ENCODE peak calls at places on chromosomes 2 and 18, in seven cellular contexts. G, J, L, P, Q, X and O are unnamed samples.

GRCh38 chr2:242010567-242011513 is 141.3 kb downstream of the RTP5 start:
- DNase-seq in P (peak; percentile 35), G (no peak), L (no peak), Q (no peak), X (no peak), J (no peak), O (no peak)

GRCh38 chr2:1715184-1716012 is 28.9 kb downstream of the PXDN start:
- DNase-seq in X (no peak), P (no peak), J (no peak), Q (peak; percentile 87), L (no peak), G (no peak), O (no peak)

GRCh38 chr2:157504623-157505022 is 60.7 kb upstream of the CYTIP start:
- DNase-seq in G (no peak), J (no peak), X (no peak), Q (no peak), P (no peak), L (no peak), O (no peak)

GRCh38 chr2:15092691-15093090 is 460.2 kb downstream of the LRATD1 start:
- DNase-seq in P (no peak), J (no peak), L (no peak), X (no peak), Q (no peak), G (no peak), O (no peak)

GRCh38 chr2:231130657-231131056 is 5.8 kb upstream of the HTR2B start:
- DNase-seq in L (no peak), X (no peak), J (no peak), Q (no peak), G (no peak), P (no peak), O (no peak)

GRCh38 chr2:156852210-156852609 is 405.3 kb upstream of the GALNT5 start:
- DNase-seq in P (no peak), Q (no peak), X (no peak), G (no peak), L (no peak), J (no peak), O (no peak)

GRCh38 chr2:242053921-242054320 is 184.4 kb downstream of the RTP5 start:
- DNase-seq in J (no peak), G (no peak), X (no peak), P (no peak), L (no peak), Q (no peak), O (no peak)

GRCh38 chr2:64491426-64491825 is 32.7 kb upstream of the AFTPH start:
- DNase-seq in P (no peak), L (no peak), G (peak; percentile 35), Q (no peak), X (no peak), J (no peak), O (no peak)

GRCh38 chr2:3594493-3595281 is at the start of gene COLEC11:
- DNase-seq in Q (peak; percentile 33), L (no peak), G (peak; percentile 62), J (peak; percentile 66), P (no peak), X (no peak), O (no peak)

GRCh38 chr2:191501390-191502168 is 176.4 kb upstream of the NABP1 start:
- DNase-seq in X (no peak), P (peak; percentile 28), Q (peak; percentile 59), J (no peak), L (peak; percentile 33), G (no peak), O (peak; percentile 37)

GRCh38 chr2:38751847-38752410 is 768 bp upstream of the SRSF7 start:
- DNase-seq in G (no peak), P (no peak), L (peak; percentile 48), Q (peak; percentile 19), X (no peak), J (no peak), O (no peak)

GRCh38 chr2:88596141-88596830 is 31.0 kb downstream of the EIF2AK3 start:
- DNase-seq in J (no peak), X (no peak), G (no peak), L (no peak), P (no peak), Q (no peak), O (no peak)

GRCh38 chr18:75139226-75139911 is 69.6 kb downstream of the PTGR3 start:
- DNase-seq in J (no peak), G (no peak), Q (no peak), L (no peak), X (no peak), P (no peak), O (no peak)

GRCh38 chr2:97936199-97936598 is 59.5 kb downstream of the TMEM131 start:
- DNase-seq in Q (no peak), J (peak; percentile 69), L (no peak), G (peak; percentile 55), X (no peak), P (no peak), O (peak; percentile 54)

GRCh38 chr2:8028981-8029380 is 652.9 kb upstream of the ID2 start:
- DNase-seq in G (no peak), L (no peak), Q (no peak), X (no peak), P (no peak), J (no peak), O (no peak)

GRCh38 chr2:25698752-25699151 is 25.4 kb upstream of the DTNB start:
- DNase-seq in G (no peak), X (no peak), J (no peak), L (no peak), Q (peak; percentile 62), P (no peak), O (no peak)

GRCh38 chr2:43445248-43445647 is 150.6 kb downstream of the THADA start:
- DNase-seq in G (no peak), L (no peak), Q (peak; percentile 56), X (no peak), J (no peak), P (no peak), O (no peak)

GRCh38 chr2:43445781-43446180 is 150.1 kb downstream of the THADA start:
- DNase-seq in J (no peak), L (no peak), X (no peak), G (no peak), Q (no peak), P (no peak), O (no peak)

GRCh38 chr2:43450617-43451016 is 145.2 kb downstream of the THADA start:
- DNase-seq in G (no peak), X (no peak), J (no peak), P (no peak), L (no peak), Q (no peak), O (no peak)

GRCh38 chr2:43448011-43448821 is 147.6 kb downstream of the THADA start:
- DNase-seq in X (no peak), G (no peak), Q (no peak), J (no peak), P (no peak), L (no peak), O (no peak)

GRCh38 chr2:43448822-43449110 is 147.1 kb downstream of the THADA start:
- DNase-seq in L (no peak), G (no peak), Q (no peak), J (peak; percentile 42), X (no peak), P (no peak), O (no peak)
- TF ChIP-seq MAX in L (no peak), G (no peak), Q (no peak), J (no peak), X (no peak), P (no peak), O (no peak)

GRCh38 chr18:44679912-44680270 is 797 bp upstream of the SETBP1 start:
- DNase-seq in L (peak; percentile 16), Q (peak; percentile 29), J (peak; percentile 38), P (no peak), X (no peak), G (peak; percentile 57), O (no peak)
- TF ChIP-seq MAX in L (peak; percentile 22), Q (no peak), J (no peak), P (no peak), X (no peak), G (no peak), O (no peak)

GRCh38 chr2:85400541-85400940 is 9.6 kb downstream of the CAPG start:
- DNase-seq in Q (no peak), X (no peak), J (no peak), L (no peak), G (no peak), P (no peak), O (no peak)

GRCh38 chr2:85400023-85400422 is 10.1 kb downstream of the CAPG start:
- DNase-seq in L (no peak), J (no peak), P (no peak), G (no peak), X (no peak), Q (no peak), O (no peak)

GRCh38 chr2:85401844-85402243 is 8.3 kb downstream of the CAPG start:
- DNase-seq in Q (no peak), X (no peak), G (no peak), P (peak; percentile 94), L (no peak), J (no peak), O (no peak)

GRCh38 chr2:85399183-85399455 is 11.0 kb downstream of the CAPG start:
- DNase-seq in J (no peak), G (no peak), P (no peak), L (no peak), Q (no peak), X (no peak), O (no peak)

DNA sequence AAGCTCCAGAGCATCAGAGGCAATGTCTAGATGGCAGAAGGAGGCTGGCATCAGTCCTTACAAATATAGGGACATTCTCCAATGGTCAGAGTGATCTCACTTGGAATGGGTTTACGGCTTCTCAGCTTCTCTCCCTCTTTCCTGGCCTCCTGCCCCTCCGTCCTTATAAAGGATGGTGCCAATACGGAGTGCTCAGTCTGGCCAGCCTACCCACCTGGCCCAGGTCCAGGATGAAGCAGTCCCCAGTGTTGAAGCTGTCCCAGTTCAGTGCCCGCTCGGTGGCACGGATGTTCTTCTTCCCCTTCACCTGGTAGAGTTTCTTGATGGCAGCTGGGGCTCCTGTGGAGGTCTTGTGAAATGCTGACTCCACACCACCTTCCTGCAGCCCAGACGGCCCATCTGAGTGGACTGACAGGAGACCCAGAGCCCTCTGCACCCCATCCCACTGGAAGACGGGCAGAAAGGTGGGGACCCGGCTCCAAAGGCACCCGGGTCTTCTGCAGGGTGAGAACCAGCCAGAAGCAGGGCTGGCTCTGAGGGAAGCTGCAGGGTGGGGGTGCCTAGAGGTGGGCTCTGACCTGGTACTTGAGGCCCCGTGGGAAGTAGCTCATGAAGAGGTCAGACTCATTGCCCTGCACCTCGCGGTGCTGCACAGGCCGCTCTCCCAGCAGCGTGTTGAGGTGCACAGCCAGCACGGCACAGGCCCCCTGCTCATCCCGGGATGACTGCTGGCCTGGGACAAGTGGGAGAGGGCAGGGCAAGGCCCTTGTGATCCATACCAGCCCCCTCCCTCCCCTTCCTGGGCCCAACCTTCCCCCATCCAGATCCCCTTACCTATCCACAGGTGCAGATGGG is 9.0 kb downstream of the CAPG start:
- DNase-seq in P (no peak), G (no peak), J (no peak), X (no peak), L (no peak), Q (no peak), O (no peak)
- TF ChIP-seq MAX in P (no peak), G (no peak), J (no peak), X (no peak), L (no peak), Q (no peak), O (no peak)

DNA sequence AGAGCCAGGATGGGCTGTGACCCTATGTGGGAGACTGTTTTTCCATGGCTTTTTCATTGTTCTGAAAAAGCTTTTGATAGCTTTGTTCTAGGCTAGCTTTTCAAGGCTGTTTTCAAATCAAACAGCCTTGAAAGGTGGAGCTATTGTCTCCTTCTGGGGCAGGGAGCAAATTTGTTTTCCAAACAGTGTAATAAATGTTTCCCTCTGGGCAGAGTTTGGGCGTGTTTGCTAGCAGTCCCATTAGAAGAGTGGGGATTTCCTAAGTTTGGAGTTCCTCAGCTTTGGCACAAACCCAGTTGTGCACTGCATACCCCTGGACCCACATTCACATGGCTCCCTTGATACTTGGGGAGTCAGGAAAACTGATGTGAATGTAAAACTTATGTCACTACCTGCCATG is 2.5 kb upstream of the GTF3C3 start:
- DNase-seq in Q (peak; percentile 26), J (no peak), G (no peak), L (no peak), X (no peak), P (no peak), O (no peak)
- TF ChIP-seq MAX in Q (no peak), J (no peak), G (no peak), L (no peak), X (no peak), P (no peak), O (no peak)